ENCODE peak calls at places on chromosomes 4 and X, in eight cellular contexts. F is RWPE2, U is GM13977, V is AG04450, H is IMR-90, Q is cardiac muscle cell, G is A549, R is AG10803. A is an unnamed sample.

GRCh38 chrX:118976599-118977340 is 2.4 kb downstream of the LONRF3 start:
- DNase-seq in G (peak; percentile 61), H (no peak), Q (peak; percentile 16), V (no peak), F (no peak), R (no peak), U (no peak), A (peak; percentile 17)

GRCh38 chr4:156512622-156513021 is 459.0 kb downstream of the PDGFC start:
- DNase-seq in Q (peak; percentile 32), V (no peak), R (peak; percentile 21), G (no peak), F (no peak), U (no peak), H (peak; percentile 42), A (peak; percentile 5)

GRCh38 chr4:40059362-40059761 is 2.7 kb downstream of the N4BP2 start:
- DNase-seq in V (no peak), Q (no peak), U (no peak), G (no peak), F (no peak), H (no peak), R (no peak), A (no peak)

GRCh38 chrX:115268421-115268820 is 21.1 kb upstream of the LUZP4 start:
- DNase-seq in V (no peak), Q (peak; percentile 4), U (no peak), H (peak; percentile 1), G (peak; percentile 18), R (no peak), F (no peak), A (peak; percentile 7)

GRCh38 chrX:39675619-39676018 is 422.1 kb downstream of the BCOR start:
- DNase-seq in U (no peak), H (no peak), G (no peak), R (peak; percentile 35), V (no peak), Q (peak; percentile 65), F (no peak), A (no peak)

GRCh38 chr4:24137596-24137962 is 247.7 kb upstream of the PPARGC1A start:
- DNase-seq in Q (no peak), R (no peak), F (no peak), V (no peak), U (no peak), H (no peak), G (no peak), A (no peak)

GRCh38 chrX:27186671-27187070 is 276.5 kb downstream of the PPP4R3C start:
- DNase-seq in U (peak; percentile 27), Q (peak; percentile 31), H (peak; percentile 28), V (no peak), G (peak; percentile 50), F (no peak), R (peak; percentile 3), A (peak; percentile 43)

GRCh38 chrX:102983205-102983604 is 46.1 kb downstream of the RAB40AL start:
- DNase-seq in G (no peak), V (no peak), F (no peak), U (no peak), R (no peak), H (no peak), Q (no peak), A (no peak)

GRCh38 chrX:132171478-132171877 is 43.7 kb upstream of the FRMD7 start:
- DNase-seq in V (no peak), Q (peak; percentile 0), G (peak; percentile 11), H (peak; percentile 0), R (no peak), F (no peak), U (no peak), A (no peak)
- TF ChIP-seq CTCF in V (no peak), Q (no peak), G (no peak), H (peak; percentile 11), R (no peak), F (no peak), U (no peak), A (no peak)

GRCh38 chr4:119314356-119314755 is 7.6 kb downstream of the FABP2 start:
- DNase-seq in Q (peak; percentile 68), U (peak; percentile 18), V (no peak), F (no peak), R (peak; percentile 45), G (peak; percentile 39), H (peak; percentile 59), A (peak; percentile 62)
- TF ChIP-seq CTCF in Q (peak; percentile 55), U (peak; percentile 56), V (peak; percentile 64), F (peak; percentile 64), R (peak; percentile 65), G (peak; percentile 64), H (peak; percentile 63), A (peak; percentile 64)

GRCh38 chrX:29662759-29663503 is 552.4 kb upstream of the MAGEB2 start:
- DNase-seq in U (no peak), F (peak; percentile 52), Q (peak; percentile 78), R (peak; percentile 86), H (peak; percentile 98), G (peak; percentile 98), V (peak; percentile 85), A (peak; percentile 92)

GRCh38 chrX:29659911-29660310 is 555.5 kb upstream of the MAGEB2 start:
- DNase-seq in F (no peak), V (no peak), H (no peak), U (no peak), G (no peak), R (no peak), Q (no peak), A (no peak)

GRCh38 chrX:29661290-29661689 is 554.1 kb upstream of the MAGEB2 start:
- DNase-seq in G (peak; percentile 9), H (peak; percentile 73), F (no peak), V (no peak), Q (peak; percentile 58), R (peak; percentile 1), U (no peak), A (peak; percentile 0)

GRCh38 chrX:29665532-29665931 is 549.8 kb upstream of the MAGEB2 start:
- DNase-seq in U (no peak), H (no peak), R (no peak), F (no peak), G (no peak), V (no peak), Q (no peak), A (no peak)

GRCh38 chrX:29662101-29662500 is 553.3 kb upstream of the MAGEB2 start:
- DNase-seq in H (peak; percentile 82), U (no peak), Q (peak; percentile 55), F (no peak), V (no peak), G (peak; percentile 90), R (peak; percentile 41), A (peak; percentile 66)
- TF ChIP-seq CTCF in H (no peak), U (no peak), Q (no peak), F (no peak), V (no peak), G (no peak), R (no peak), A (no peak)

GRCh38 chr4:154277164-154277563 is 214.4 kb downstream of the DCHS2 start:
- DNase-seq in V (no peak), R (no peak), Q (no peak), F (no peak), U (no peak), G (no peak), H (no peak), A (peak; percentile 5)
- TF ChIP-seq CTCF in V (no peak), R (no peak), Q (no peak), F (no peak), U (no peak), G (no peak), H (no peak), A (no peak)

A was measured in epithelial cell of esophagus.